ENCODE peak calls at places on chromosomes 11 and 22, in eight cellular contexts. L is GM12865, G is ovary, O is upper lobe of left lung, Q is AG09309, F is H1, T is cardiac muscle cell, U is testis. D is an unnamed sample.

GRCh38 chr11:85742873-85743275 is 56.9 kb upstream of the CCDC89 start:
- DNase-seq in L (no peak), G (no peak), F (no peak), U (no peak), O (no peak), T (no peak), Q (no peak), D (no peak)

GRCh38 chr11:73538381-73538872 is 59.5 kb downstream of the FAM168A start:
- DNase-seq in Q (no peak), T (peak; percentile 36), G (no peak), L (peak; percentile 67), U (no peak), F (no peak), O (no peak), D (no peak)

GRCh38 chr11:64759722-64760719 is at the start of gene PYGM:
- DNase-seq in Q (no peak), G (peak; percentile 78), F (peak; percentile 86), T (peak; percentile 95), L (no peak), O (no peak), U (peak; percentile 83), D (no peak)

GRCh38 chr11:118929496-118930151 is 3.9 kb upstream of the BCL9L start:
- DNase-seq in L (peak; percentile 70), O (peak; percentile 88), G (peak; percentile 92), F (peak; percentile 83), T (peak; percentile 94), Q (no peak), U (peak; percentile 89), D (no peak)

GRCh38 chr11:46918087-46918751 is at the start of gene LRP4:
- DNase-seq in Q (no peak), L (peak; percentile 16), G (peak; percentile 59), F (peak; percentile 82), O (no peak), T (peak; percentile 36), U (no peak), D (no peak)

GRCh38 chr11:14114269-14114668 is 151.7 kb downstream of the SPON1 start:
- DNase-seq in U (no peak), G (no peak), T (no peak), O (no peak), Q (no peak), F (no peak), L (no peak), D (no peak)

GRCh38 chr11:103888541-103888951 is 147.9 kb upstream of the DDI1 start:
- DNase-seq in F (no peak), O (no peak), U (no peak), Q (no peak), G (no peak), T (no peak), L (no peak), D (no peak)

GRCh38 chr11:43547900-43548381 is 132.6 kb upstream of the HSD17B12 start:
- DNase-seq in U (peak; percentile 91), T (peak; percentile 48), F (peak; percentile 67), G (peak; percentile 89), Q (no peak), O (no peak), L (no peak), D (no peak)

GRCh38 chr11:70084046-70084984 is 6.2 kb downstream of the ANO1 start:
- DNase-seq in L (no peak), T (no peak), U (no peak), Q (no peak), G (no peak), O (no peak), F (no peak), D (no peak)

GRCh38 chr11:43573233-43573632 is 107.3 kb upstream of the HSD17B12 start:
- DNase-seq in L (peak; percentile 35), G (no peak), T (peak; percentile 34), Q (no peak), F (peak; percentile 70), U (peak; percentile 71), O (no peak), D (no peak)

GRCh38 chr11:94895971-94896370 is 77.4 kb downstream of the CWC15 start:
- DNase-seq in F (no peak), O (no peak), U (no peak), Q (no peak), L (no peak), G (no peak), T (peak; percentile 54), D (no peak)

GRCh38 chr22:29914991-29915390 is 32.0 kb downstream of the MTMR3 start:
- DNase-seq in Q (no peak), O (no peak), T (no peak), L (no peak), G (no peak), U (no peak), F (no peak), D (no peak)

GRCh38 chr11:46105134-46105628 is 16.1 kb downstream of the PHF21A start:
- DNase-seq in U (no peak), L (no peak), F (no peak), G (no peak), Q (no peak), O (no peak), T (no peak), D (no peak)

GRCh38 chr11:19524171-19524671 is 188.4 kb upstream of the NAV2 start:
- DNase-seq in O (no peak), T (no peak), U (no peak), Q (no peak), L (no peak), F (no peak), G (no peak), D (no peak)

GRCh38 chr11:69497221-69497787 is 15.8 kb downstream of the LINC01488 start:
- DNase-seq in Q (peak; percentile 59), F (no peak), L (no peak), T (peak; percentile 98), G (peak; percentile 30), U (peak; percentile 79), O (peak; percentile 79), D (peak; percentile 67)

GRCh38 chr11:82960000-82960778 is 58.7 kb downstream of the DDIAS start:
- DNase-seq in U (no peak), F (no peak), G (no peak), Q (no peak), T (no peak), O (no peak), L (peak; percentile 81), D (no peak)

GRCh38 chr22:49306632-49306975 is 521.1 kb downstream of the BRD1 start:
- DNase-seq in L (no peak), F (peak; percentile 32), U (no peak), O (peak; percentile 16), G (no peak), T (no peak), Q (no peak), D (no peak)

GRCh38 chr11:65060913-65061408 is 2.6 kb upstream of the NAALADL1 start:
- DNase-seq in O (peak; percentile 33), F (peak; percentile 67), Q (no peak), T (peak; percentile 51), U (no peak), G (no peak), L (no peak), D (no peak)

GRCh38 chr22:46119093-46119728 is 31.1 kb upstream of the PPARA start:
- DNase-seq in T (no peak), O (no peak), L (no peak), F (no peak), U (no peak), Q (no peak), G (no peak), D (no peak)

DNA sequence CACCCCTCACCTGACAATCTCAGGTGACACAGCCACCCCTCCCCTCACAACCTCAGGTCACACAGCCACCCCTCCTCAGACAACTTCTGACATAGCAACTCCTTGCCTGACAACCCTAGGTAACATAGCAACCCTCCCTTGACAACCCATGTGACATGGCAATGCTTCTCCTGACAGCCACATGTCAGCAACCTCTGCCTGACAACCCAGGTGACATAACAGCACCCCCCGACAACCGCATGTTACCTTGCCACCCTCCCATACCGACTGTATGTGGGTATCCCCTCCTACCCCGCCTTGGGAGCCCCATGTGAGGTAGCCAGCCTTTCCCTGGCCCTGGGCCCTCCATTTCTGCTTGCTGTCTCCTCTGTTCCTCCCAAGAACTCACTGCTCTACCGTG is 77.7 kb upstream of the B3GAT1 start:
- DNase-seq in Q (no peak), O (peak; percentile 6), F (no peak), T (no peak), U (no peak), L (no peak), G (no peak), D (no peak)
- H3K4me3 ChIP-seq in Q (no peak overlapping the region), O (no peak overlapping the region), F (no peak overlapping the region), T (no peak overlapping the region), U (no peak overlapping the region), L (no peak overlapping the region), G (no peak overlapping the region), D (no peak overlapping the region)

GRCh38 chr22:50625131-50625567 is 2.8 kb downstream of the ARSA start:
- DNase-seq in F (no peak), T (no peak), O (no peak), L (no peak), G (no peak), Q (no peak), U (no peak), D (no peak)

GRCh38 chr22:50624347-50625130 is 3.4 kb downstream of the ARSA start:
- DNase-seq in L (no peak), O (no peak), G (no peak), F (peak; percentile 29), Q (no peak), U (no peak), T (no peak), D (no peak)

GRCh38 chr22:50626856-50627451 is 998 bp downstream of the ARSA start:
- DNase-seq in G (no peak), U (no peak), Q (no peak), L (no peak), O (no peak), T (no peak), F (no peak), D (no peak)

GRCh38 chr22:50626314-50626855 is 1.6 kb downstream of the ARSA start:
- DNase-seq in G (no peak), T (no peak), F (no peak), U (no peak), O (no peak), Q (no peak), L (no peak), D (no peak)

GRCh38 chr22:50625568-50626313 is 2.2 kb downstream of the ARSA start:
- DNase-seq in U (peak; percentile 10), F (peak; percentile 80), L (no peak), O (no peak), Q (no peak), T (no peak), G (no peak), D (no peak)
- TF ChIP-seq CTCF in U (no peak), F (peak; percentile 84), L (no peak), O (no peak), Q (no peak), T (no peak), G (no peak), D (no peak)

DNA sequence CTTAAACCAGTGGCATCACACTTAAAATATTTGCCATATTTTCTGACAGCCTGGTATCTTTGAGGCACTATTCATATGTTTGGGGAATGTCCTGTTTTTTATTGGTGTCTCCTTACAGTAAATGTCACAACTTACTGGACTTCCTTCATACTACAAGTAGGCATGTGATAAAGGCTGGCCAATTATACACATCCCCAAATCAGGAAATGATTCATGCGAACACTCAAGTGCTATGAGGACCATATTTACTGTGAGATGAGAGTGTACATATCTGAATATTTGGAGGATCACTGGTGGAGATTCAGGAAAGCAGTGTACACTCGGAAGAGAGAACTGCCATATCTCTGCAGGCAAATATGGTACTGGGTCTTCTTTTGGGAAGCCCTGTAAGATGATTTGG is 913.8 kb upstream of the CHORDC1 start:
- DNase-seq in L (no peak), O (no peak), T (no peak), Q (no peak), U (no peak), F (no peak), G (no peak), D (no peak)
- H3K4me3 ChIP-seq in L (no peak overlapping the region), O (no peak overlapping the region), T (no peak overlapping the region), Q (no peak overlapping the region), U (no peak overlapping the region), F (no peak overlapping the region), G (no peak overlapping the region), D (no peak overlapping the region)

GRCh38 chr11:1747753-1748466 is 2.5 kb downstream of the IFITM10 start:
- DNase-seq in G (no peak), O (no peak), L (no peak), F (no peak), Q (no peak), T (no peak), U (no peak), D (no peak)
- TF ChIP-seq CTCF in G (no peak), O (no peak), L (no peak), F (no peak), Q (no peak), T (no peak), U (no peak), D (no peak)

D was measured in AG04449.